ENCODE peak calls at places on chromosomes 11 and 22, in six cellular contexts. T is IMR-90, R is trophoblast cell, G is H1, L is neuronal stem cell, S is mesenchymal stem cell. M is an unnamed sample.

GRCh38 chr22:36252754-36253522 is at the start of gene APOL1:
- DNase-seq in G (no peak), L (no peak), R (peak), T (peak), S (peak), M (peak)

GRCh38 chr22:48335442-48336139 is 1492.1 kb downstream of the BRD1 start:
- DNase-seq in G (no peak), L (no peak), S (no peak), T (no peak), R (no peak), M (no peak)

GRCh38 chr11:116615211-116615865 is 157.4 kb downstream of the BUD13 start:
- DNase-seq in G (no peak), S (no peak), R (no peak), L (no peak), T (no peak), M (no peak)

GRCh38 chr22:41923595-41924276 is 2.9 kb downstream of the TNFRSF13C start:
- DNase-seq in L (no peak), S (no peak), T (no peak), R (no peak), G (no peak), M (no peak)

GRCh38 chr22:45263790-45264269 is 20.9 kb upstream of the UPK3A start:
- DNase-seq in R (peak), S (peak), L (no peak), G (peak), T (peak), M (peak)

GRCh38 chr11:118623291-118623655 is 15.9 kb downstream of the PHLDB1 start:
- DNase-seq in L (no peak), G (no peak), S (peak), R (peak), T (peak), M (no peak)

GRCh38 chr11:73859671-73860070 is 17.0 kb downstream of the COA4 start:
- DNase-seq in T (peak), G (no peak), R (peak), S (no peak), L (no peak), M (no peak)

GRCh38 chr11:131671320-131671719 is 300.9 kb downstream of the NTM start:
- DNase-seq in S (no peak), T (no peak), L (no peak), G (no peak), R (no peak), M (no peak)

GRCh38 chr11:59706518-59707285 is 6.9 kb downstream of the OR10V1 start:
- DNase-seq in S (peak), L (no peak), G (no peak), R (peak), T (peak), M (no peak)

GRCh38 chr22:48004038-48004437 is 1241.6 kb downstream of the TBC1D22A start:
- DNase-seq in S (no peak), G (no peak), R (no peak), L (no peak), T (no peak), M (no peak)

GRCh38 chr11:390175-390574 is 3.8 kb upstream of the PKP3 start:
- DNase-seq in T (no peak), S (no peak), G (no peak), L (no peak), R (no peak), M (peak)

GRCh38 chr22:30596886-30597285 is 5.2 kb upstream of the PES1 start:
- DNase-seq in R (no peak), L (no peak), G (peak), T (no peak), S (no peak), M (peak)

GRCh38 chr11:33257160-33257896 is at the start of gene HIPK3:
- DNase-seq in S (peak), L (peak), R (peak), T (peak), G (peak), M (peak)

GRCh38 chr11:97860237-97860636 is 1160.5 kb upstream of the CNTN5 start:
- DNase-seq in G (no peak), S (no peak), L (no peak), R (no peak), T (no peak), M (no peak)

GRCh38 chr22:45997077-45997774 is 20.3 kb upstream of the WNT7B start:
- DNase-seq in T (peak), L (no peak), R (peak), S (peak), G (no peak), M (peak)

GRCh38 chr11:746289-747175 is 732 bp upstream of the TALDO1 start:
- DNase-seq in L (peak), T (peak), R (no peak), S (peak), G (no peak), M (peak)

GRCh38 chr22:47215851-47216250 is 453.4 kb downstream of the TBC1D22A start:
- DNase-seq in S (no peak), R (no peak), G (no peak), T (no peak), L (no peak), M (no peak)

GRCh38 chr11:134932761-134933160 is 520.7 kb upstream of the B3GAT1 start:
- DNase-seq in G (no peak), R (no peak), T (no peak), S (no peak), L (no peak), M (no peak)

GRCh38 chr11:2581931-2582435 is 117.8 kb downstream of the KCNQ1OT1 start:
- DNase-seq in S (no peak), R (no peak), L (no peak), G (no peak), T (no peak), M (peak)

GRCh38 chr11:72744474-72744873 is 7.7 kb downstream of the ARAP1 start:
- DNase-seq in S (no peak), G (no peak), T (no peak), R (no peak), L (no peak), M (no peak)

GRCh38 chr11:116042125-116042524 is 537.9 kb upstream of the CADM1 start:
- DNase-seq in S (no peak), G (no peak), R (no peak), T (no peak), L (no peak), M (no peak)

GRCh38 chr11:45850446-45850845 is 3.2 kb downstream of the CRY2 start:
- DNase-seq in G (no peak), T (peak), S (peak), L (no peak), R (no peak), M (no peak)

GRCh38 chr11:32259641-32260081 is 168.8 kb downstream of the RCN1 start:
- DNase-seq in R (peak), G (no peak), T (peak), S (peak), L (no peak), M (no peak)

GRCh38 chr11:77126861-77127673 is 979 bp upstream of the MYO7A start:
- DNase-seq in L (peak), R (no peak), G (peak), S (peak), T (peak), M (peak)

GRCh38 chr11:61696602-61697001 is 16.4 kb downstream of the DAGLA start:
- DNase-seq in R (no peak), L (no peak), S (no peak), T (no peak), G (no peak), M (no peak)

GRCh38 chr22:38832005-38832978 is 11.5 kb downstream of the NPTXR start:
- DNase-seq in G (no peak), L (no peak), R (no peak), T (no peak), S (no peak), M (no peak)

GRCh38 chr22:43077121-43077877 is 11.9 kb downstream of the TTLL1 start:
- DNase-seq in S (no peak), T (no peak), R (no peak), G (no peak), L (no peak), M (no peak)

GRCh38 chr22:44192098-44192810 is 11.5 kb downstream of the PARVG start:
- DNase-seq in S (no peak), R (no peak), L (no peak), T (no peak), G (peak), M (peak)

GRCh38 chr11:90220391-90220790 is 2.5 kb downstream of the CHORDC1 start:
- DNase-seq in T (peak), R (no peak), L (no peak), G (no peak), S (peak), M (no peak)

GRCh38 chr11:112597290-112597689 is 336.6 kb upstream of the PLET1 start:
- DNase-seq in S (no peak), R (no peak), L (no peak), G (no peak), T (no peak), M (no peak)

GRCh38 chr11:9951714-9952275 is 287.9 kb downstream of the SWAP70 start:
- DNase-seq in L (no peak), S (no peak), R (no peak), G (no peak), T (no peak), M (no peak)

GRCh38 chr22:32237021-32237420 is 18.1 kb downstream of the SLC5A4 start:
- DNase-seq in R (no peak), G (no peak), T (no peak), S (no peak), L (no peak), M (no peak)

GRCh38 chr11:59550842-59551650 is 39.7 kb downstream of the OR4D9 start:
- DNase-seq in R (peak), L (peak), T (peak), S (peak), G (peak), M (peak)

GRCh38 chr22:30228509-30229359 is 17.8 kb downstream of the LIF start:
- DNase-seq in S (no peak), T (no peak), G (no peak), L (no peak), R (no peak), M (no peak)

GRCh38 chr22:40723396-40723933 is 44.2 kb downstream of the MCHR1 start:
- DNase-seq in S (no peak), R (no peak), T (no peak), L (no peak), G (no peak), M (no peak)

GRCh38 chr22:40728731-40729189 is 49.5 kb downstream of the MCHR1 start:
- DNase-seq in G (no peak), S (peak), R (peak), L (no peak), T (no peak), M (no peak)

GRCh38 chr22:40729284-40729683 is 50.0 kb downstream of the MCHR1 start:
- DNase-seq in T (no peak), R (no peak), S (no peak), L (no peak), G (no peak), M (no peak)

GRCh38 chr22:40732996-40733292 is 53.7 kb downstream of the MCHR1 start:
- DNase-seq in S (no peak), R (no peak), G (no peak), L (no peak), T (no peak), M (no peak)

DNA sequence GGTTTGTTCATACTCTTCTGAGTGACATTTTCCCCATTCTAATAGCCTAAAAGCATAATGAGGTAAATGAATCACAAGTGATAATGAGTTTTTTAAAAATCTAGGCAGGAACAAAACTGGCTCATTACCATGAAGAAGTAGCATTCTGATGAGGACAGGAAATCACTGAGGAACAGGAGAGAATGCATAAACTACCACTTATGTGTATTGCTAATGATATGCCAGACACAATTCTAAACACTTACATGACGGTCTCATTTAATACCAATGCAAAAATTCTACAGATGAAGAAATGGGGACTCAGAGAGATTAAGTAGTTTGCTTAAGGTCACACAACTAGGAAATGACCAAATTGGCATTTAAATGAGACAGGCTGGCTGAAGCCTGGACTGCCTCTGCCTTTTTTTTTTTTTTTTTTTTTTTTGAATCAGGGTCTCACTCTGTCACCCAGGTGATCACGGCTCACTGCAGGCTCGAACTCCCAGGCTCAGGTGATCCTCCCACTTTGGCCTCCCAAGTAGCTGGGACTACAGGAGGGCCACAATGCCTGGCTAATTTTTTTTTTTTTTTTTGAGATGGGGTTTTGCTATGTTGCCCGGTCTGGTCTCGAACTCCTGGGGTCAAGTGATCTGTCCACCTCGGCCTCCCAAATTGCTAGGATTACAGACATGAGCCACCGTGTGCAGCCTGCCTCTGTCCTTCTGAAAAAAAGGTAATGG is 48.5 kb downstream of the MCHR1 start:
- DNase-seq in G (no peak), T (no peak), S (peak), R (no peak), L (no peak), M (no peak)
- H3K14ac ChIP-seq in G (no peak), T (no peak), S (no peak), R (peak), L (no peak), M (no peak)

DNA sequence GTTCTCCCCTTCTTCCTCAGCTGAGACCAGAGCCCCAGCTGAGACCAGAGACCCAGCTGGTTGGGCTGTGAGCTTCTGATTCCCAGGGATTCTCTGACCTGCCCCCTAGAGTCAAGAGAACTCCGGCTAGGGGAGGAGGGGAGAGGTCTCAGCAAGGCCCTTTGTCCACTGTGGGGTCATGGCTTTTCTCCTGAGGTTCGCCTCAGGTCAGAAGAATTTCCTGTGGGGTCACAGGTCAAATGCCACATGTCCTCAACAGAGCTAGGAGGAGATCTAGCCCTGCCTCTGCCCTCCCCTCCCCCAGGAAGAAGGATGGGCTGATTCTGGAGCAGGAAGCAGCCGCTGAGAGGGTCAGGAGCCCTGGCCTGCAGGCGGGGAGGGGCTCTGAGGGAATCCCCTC is 23.7 kb downstream of the HTR3A start:
- DNase-seq in S (no peak), G (no peak), L (no peak), T (no peak), R (no peak), M (no peak)
- H3K14ac ChIP-seq in S (no peak), G (no peak), L (no peak), T (no peak), R (no peak), M (no peak)

DNA sequence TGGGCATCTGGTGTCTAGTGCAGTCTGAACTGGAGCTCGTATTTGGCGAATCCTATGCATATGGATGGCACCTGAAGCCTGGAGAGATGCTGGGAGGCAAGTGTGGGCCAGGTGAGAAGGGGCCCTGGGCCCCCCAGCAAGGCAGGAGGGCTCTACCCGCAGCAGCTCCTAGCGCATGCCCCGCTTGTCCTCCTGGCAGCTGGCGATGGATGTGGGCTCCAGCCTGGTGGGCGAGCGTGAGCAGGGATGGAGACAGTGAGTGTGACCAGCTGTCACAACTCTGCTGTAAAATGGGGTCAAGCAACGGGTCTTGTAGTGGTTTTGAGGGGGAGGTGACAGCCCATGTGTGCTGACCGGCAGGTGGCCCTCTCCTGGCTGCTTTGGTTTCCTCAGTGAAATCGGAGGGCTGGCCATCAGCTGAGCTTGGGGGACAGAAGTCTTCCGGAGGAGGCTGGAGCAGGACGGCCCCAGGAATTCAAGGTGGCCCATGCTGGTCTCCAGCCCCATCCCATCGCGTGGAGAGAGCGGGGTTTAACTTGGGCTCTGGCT is 12.0 kb downstream of the FRMD8 start:
- DNase-seq in R (no peak), L (no peak), S (no peak), T (no peak), G (no peak), M (no peak)
- H3K14ac ChIP-seq in R (no peak), L (no peak), S (no peak), T (no peak), G (no peak), M (no peak)

GRCh38 chr22:17994424-17995108 is 29.8 kb downstream of the MICAL3 start:
- DNase-seq in R (no peak), T (no peak), L (no peak), G (no peak), S (no peak), M (no peak)

GRCh38 chr22:17990942-17991341 is 33.4 kb downstream of the MICAL3 start:
- DNase-seq in R (no peak), G (no peak), L (no peak), S (no peak), T (no peak), M (no peak)

GRCh38 chr22:17985606-17986005 is 38.8 kb downstream of the MICAL3 start:
- DNase-seq in S (no peak), R (no peak), T (no peak), L (no peak), G (no peak), M (no peak)

GRCh38 chr22:17988800-17989513 is 35.4 kb downstream of the MICAL3 start:
- DNase-seq in S (no peak), T (no peak), R (peak), L (no peak), G (no peak), M (no peak)

GRCh38 chr22:17990167-17990566 is 34.2 kb downstream of the MICAL3 start:
- DNase-seq in T (no peak), G (no peak), S (no peak), R (no peak), L (no peak), M (no peak)
- H3K14ac ChIP-seq in T (peak), G (no peak), S (peak), R (no peak), L (no peak), M (peak)

DNA sequence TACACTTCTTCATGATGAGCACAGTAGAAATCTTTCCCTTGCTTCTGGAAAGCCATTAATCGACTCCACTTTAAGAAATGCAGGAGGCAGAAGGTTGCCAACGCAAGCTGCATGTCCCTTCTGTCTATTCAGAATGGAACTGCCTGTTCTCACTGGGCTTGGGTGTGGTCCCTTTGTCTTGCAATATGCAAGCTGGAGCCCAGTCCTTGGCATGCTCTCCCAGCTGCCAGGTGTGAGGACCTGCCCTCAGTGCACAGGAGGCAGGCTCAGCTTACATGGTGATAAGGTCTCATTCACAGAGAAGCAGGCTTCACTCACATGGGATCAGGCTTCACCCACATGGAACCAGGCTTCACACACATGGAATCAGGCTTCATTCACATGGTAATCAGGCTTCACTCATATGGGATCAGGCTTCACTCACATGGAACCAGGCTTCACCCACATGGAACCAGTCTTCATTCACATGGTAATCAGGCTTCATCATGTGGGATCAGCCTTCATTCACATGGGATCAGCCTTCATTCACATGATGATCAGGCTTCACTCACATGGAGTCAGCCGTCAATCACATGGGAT is 59.2 kb upstream of the USP47 start:
- DNase-seq in T (no peak), S (no peak), G (no peak), R (no peak), L (no peak), M (no peak)
- H3K14ac ChIP-seq in T (no peak), S (no peak), G (no peak), R (no peak), L (no peak), M (no peak)

DNA sequence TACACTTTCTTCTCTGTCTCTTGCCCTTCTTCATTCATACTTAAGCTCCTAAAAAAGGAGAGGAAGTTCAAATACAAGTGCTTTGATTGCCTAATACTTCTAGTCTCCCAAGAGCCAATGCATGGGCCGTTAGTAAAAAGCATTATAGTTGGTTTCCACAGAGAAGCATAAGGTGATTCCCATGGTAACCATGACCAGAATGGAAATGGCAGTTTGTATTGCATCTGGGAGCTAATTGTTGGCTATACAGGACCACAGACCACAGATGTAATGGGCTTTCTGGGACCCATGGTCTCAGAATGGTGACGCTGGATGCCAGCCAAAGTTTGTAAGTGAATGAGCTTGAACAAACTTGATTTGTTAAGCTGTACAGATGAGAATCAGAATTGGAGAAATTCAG is 333.9 kb upstream of the C11orf87 start:
- DNase-seq in S (no peak), T (no peak), G (no peak), L (no peak), R (no peak), M (no peak)
- H3K14ac ChIP-seq in S (no peak), T (no peak), G (no peak), L (no peak), R (no peak), M (no peak)

GRCh38 chr22:33707581-33707980 is 212.7 kb downstream of the LARGE1 start:
- DNase-seq in T (no peak), R (no peak), G (no peak), L (no peak), S (no peak), M (no peak)
- H3K14ac ChIP-seq in T (no peak), R (no peak), G (no peak), L (no peak), S (no peak), M (no peak)

GRCh38 chr11:6498544-6498943 is 1.5 kb downstream of the DNHD1 start:
- DNase-seq in S (no peak), T (no peak), L (no peak), G (no peak), R (no peak), M (no peak)
- H3K14ac ChIP-seq in S (no peak), T (no peak), L (no peak), G (no peak), R (no peak), M (no peak)

M was measured in H9.